ENCODE peak calls at places on chromosomes 5 and 9, in eight cellular contexts. U is stimulated activated CD8-positive, alpha-beta memory T cell treated with anti-CD3 and anti-CD28 coated beads, Interleukin-4, amount 100 ng/mL, for 4 hours; L is fibroblast of gingiva; A is COR-L47; R is AG10803; Z is GDM1; Y is activated CD8-positive, alpha-beta memory T cell treated with anti-CD3 and anti-CD28 coated beads, Interleukin-2, amount 50 U/mL, for 48 hours; O is HT1080. Q is an unnamed sample.

GRCh38 chr5:149162401-149163084 is 21.2 kb downstream of the ABLIM3 start:
- DNase-seq in U (no peak), L (no peak), A (no peak), R (no peak), Z (no peak), Y (no peak), O (peak), Q (no peak)

GRCh38 chr5:109146611-109147010 is 263.2 kb downstream of the PJA2 start:
- DNase-seq in U (no peak), L (no peak), A (no peak), R (no peak), Z (no peak), Y (no peak), O (no peak), Q (no peak)

GRCh38 chr5:68303038-68303738 is 87.6 kb downstream of the PIK3R1 start:
- DNase-seq in U (no peak), L (no peak), A (no peak), R (peak), Z (no peak), Y (no peak), O (peak), Q (no peak)

GRCh38 chr5:132229236-132229635 is 1.6 kb upstream of the P4HA2 start:
- DNase-seq in U (no peak), L (no peak), A (no peak), R (no peak), Z (no peak), Y (peak), O (no peak), Q (no peak)

GRCh38 chr5:169567079-169567478 is 16.5 kb upstream of the SPDL1 start:
- DNase-seq in U (no peak), L (no peak), A (no peak), R (peak), Z (no peak), Y (no peak), O (no peak), Q (no peak)

GRCh38 chr5:121218086-121218485 is 633.6 kb upstream of the FTMT start:
- DNase-seq in U (no peak), L (no peak), A (no peak), R (no peak), Z (no peak), Y (no peak), O (no peak), Q (no peak)

GRCh38 chr5:31921852-31922305 is 252.2 kb downstream of the GOLPH3 start:
- DNase-seq in U (no peak), L (no peak), A (no peak), R (peak), Z (no peak), Y (no peak), O (peak), Q (no peak)

GRCh38 chr5:133818031-133818431 is 150.4 kb downstream of the C5orf15 start:
- DNase-seq in U (no peak), L (peak), A (no peak), R (peak), Z (no peak), Y (no peak), O (peak), Q (no peak)

GRCh38 chr9:125410522-125410894 is 148.9 kb downstream of the GAPVD1 start:
- DNase-seq in U (no peak), L (no peak), A (no peak), R (no peak), Z (no peak), Y (no peak), O (no peak), Q (no peak)

GRCh38 chr5:144941004-144941403 is 770.3 kb downstream of the KCTD16 start:
- DNase-seq in U (no peak), L (no peak), A (no peak), R (no peak), Z (no peak), Y (no peak), O (no peak), Q (no peak)

GRCh38 chr5:111584651-111585050 is 72.3 kb upstream of the STARD4 start:
- DNase-seq in U (no peak), L (no peak), A (no peak), R (peak), Z (no peak), Y (no peak), O (peak), Q (no peak)

GRCh38 chr9:91302831-91303230 is 58.9 kb downstream of the AUH start:
- DNase-seq in U (no peak), L (peak), A (no peak), R (peak), Z (no peak), Y (no peak), O (peak), Q (no peak)

GRCh38 chr5:143056792-143057579 is 286.8 kb downstream of the ARHGAP26 start:
- DNase-seq in U (no peak), L (no peak), A (no peak), R (no peak), Z (no peak), Y (no peak), O (no peak), Q (no peak)

GRCh38 chr5:172564187-172564586 is 76.9 kb upstream of the NEURL1B start:
- DNase-seq in U (no peak), L (no peak), A (peak), R (no peak), Z (no peak), Y (no peak), O (no peak), Q (peak)

GRCh38 chr5:120354126-120354525 is 110.0 kb upstream of the PRR16 start:
- DNase-seq in U (no peak), L (no peak), A (no peak), R (peak), Z (no peak), Y (no peak), O (no peak), Q (no peak)

GRCh38 chr9:17401858-17402257 is 177.0 kb upstream of the SH3GL2 start:
- DNase-seq in U (no peak), L (no peak), A (no peak), R (no peak), Z (no peak), Y (no peak), O (peak), Q (no peak)

GRCh38 chr5:180898621-180899246 is at the start of gene BTNL8:
- DNase-seq in U (no peak), L (no peak), A (no peak), R (no peak), Z (no peak), Y (no peak), O (no peak), Q (no peak)

GRCh38 chr5:124883686-124884085 is 137.2 kb upstream of the ZNF608 start:
- DNase-seq in U (no peak), L (no peak), A (no peak), R (no peak), Z (no peak), Y (no peak), O (no peak), Q (no peak)

GRCh38 chr5:165086424-165086823 is 1581.0 kb downstream of the MAT2B start:
- DNase-seq in U (no peak), L (no peak), A (no peak), R (no peak), Z (no peak), Y (no peak), O (no peak), Q (no peak)

GRCh38 chr5:82635561-82636288 is 357.6 kb upstream of the RPS23 start:
- DNase-seq in U (no peak), L (peak), A (no peak), R (peak), Z (no peak), Y (no peak), O (peak), Q (no peak)

GRCh38 chr5:148995791-148996190 is 67.1 kb downstream of the SH3TC2 start:
- DNase-seq in U (no peak), L (no peak), A (no peak), R (no peak), Z (no peak), Y (no peak), O (no peak), Q (no peak)

GRCh38 chr9:127360829-127361228 is 36.1 kb upstream of the SLC2A8 start:
- DNase-seq in U (no peak), L (peak), A (peak), R (no peak), Z (no peak), Y (no peak), O (peak), Q (no peak)

GRCh38 chr5:68041293-68041692 is 174.3 kb upstream of the PIK3R1 start:
- DNase-seq in U (peak), L (no peak), A (no peak), R (no peak), Z (no peak), Y (no peak), O (no peak), Q (no peak)

GRCh38 chr9:130023147-130023787 is 19.7 kb downstream of the FNBP1 start:
- DNase-seq in U (no peak), L (no peak), A (no peak), R (no peak), Z (no peak), Y (no peak), O (no peak), Q (no peak)

GRCh38 chr9:18910858-18911257 is 122.2 kb downstream of the SAXO1 start:
- DNase-seq in U (no peak), L (no peak), A (no peak), R (no peak), Z (no peak), Y (no peak), O (no peak), Q (peak)

GRCh38 chr5:68643064-68643463 is 427.5 kb downstream of the PIK3R1 start:
- DNase-seq in U (no peak), L (no peak), A (no peak), R (no peak), Z (no peak), Y (no peak), O (no peak), Q (no peak)

GRCh38 chr9:2872941-2873323 is 29.0 kb upstream of the PUM3 start:
- DNase-seq in U (no peak), L (no peak), A (peak), R (no peak), Z (no peak), Y (no peak), O (no peak), Q (no peak)

GRCh38 chr5:131263648-131264452 is at the start of gene CDC42SE2:
- DNase-seq in U (peak), L (peak), A (peak), R (peak), Z (peak), Y (peak), O (peak), Q (peak)

GRCh38 chr9:99621040-99621439 is 200.6 kb upstream of the NR4A3 start:
- DNase-seq in U (no peak), L (no peak), A (no peak), R (no peak), Z (no peak), Y (no peak), O (no peak), Q (no peak)

GRCh38 chr5:11491658-11492057 is 412.6 kb downstream of the CTNND2 start:
- DNase-seq in U (no peak), L (no peak), A (no peak), R (no peak), Z (no peak), Y (no peak), O (no peak), Q (no peak)

GRCh38 chr5:2143646-2144386 is 261.1 kb upstream of the IRX4 start:
- DNase-seq in U (no peak), L (no peak), A (no peak), R (no peak), Z (no peak), Y (no peak), O (no peak), Q (no peak)

GRCh38 chr5:30099634-30100033 is 1093.9 kb upstream of the CDH6 start:
- DNase-seq in U (no peak), L (no peak), A (peak), R (no peak), Z (no peak), Y (no peak), O (peak), Q (peak)

GRCh38 chr9:75891277-75892167 is 1.0 kb downstream of the PCSK5 start:
- DNase-seq in U (no peak), L (peak), A (no peak), R (peak), Z (no peak), Y (peak), O (peak), Q (no peak)

GRCh38 chr9:130341128-130341527 is 75.6 kb downstream of the HMCN2 start:
- DNase-seq in U (no peak), L (no peak), A (no peak), R (no peak), Z (no peak), Y (no peak), O (no peak), Q (no peak)

GRCh38 chr5:58871648-58872242 is 288.9 kb downstream of the RAB3C start:
- DNase-seq in U (no peak), L (peak), A (no peak), R (peak), Z (peak), Y (no peak), O (no peak), Q (peak)

GRCh38 chr5:102802704-102803458 is 47.8 kb downstream of the PAM start:
- DNase-seq in U (no peak), L (no peak), A (no peak), R (no peak), Z (no peak), Y (no peak), O (no peak), Q (no peak)

GRCh38 chr5:103919526-103919925 is 356.9 kb upstream of the NUDT12 start:
- DNase-seq in U (no peak), L (no peak), A (no peak), R (peak), Z (no peak), Y (no peak), O (no peak), Q (no peak)

Q was measured in NCI-H2081.